ENCODE peak calls at places on chromosomes 1 and 21, in nine cellular contexts. A is Peyer's patch, N is cardiac muscle cell, L is fibroblast of lung, I is lung, W is aorta, P is trophoblast cell, T is left ventricle myocardium inferior, Z is brain microvascular endothelial cell. V is an unnamed sample.

GRCh38 chr21:19433623-19434022 is 1030.0 kb upstream of the TMPRSS15 start:
- DNase-seq in T (no peak), L (no peak), W (no peak), Z (no peak), I (no peak), P (no peak), A (no peak), N (no peak), V (no peak)

GRCh38 chr21:27024316-27024715 is 57.4 kb upstream of the ADAMTS5 start:
- DNase-seq in T (no peak), Z (peak), N (peak), P (peak), I (no peak), L (peak), W (no peak), A (no peak), V (no peak)

GRCh38 chr1:248816042-248816851 is 9.5 kb downstream of the SH3BP5L start:
- DNase-seq in Z (no peak), N (no peak), L (no peak), I (no peak), A (no peak), P (no peak), W (no peak), T (no peak), V (no peak)

GRCh38 chr1:114155756-114156155 is 2.1 kb upstream of the SYT6 start:
- DNase-seq in T (no peak), N (no peak), Z (no peak), I (no peak), W (no peak), P (no peak), L (no peak), A (no peak), V (no peak)

GRCh38 chr1:114154963-114155322 is 1.3 kb upstream of the SYT6 start:
- DNase-seq in N (peak), L (peak), W (no peak), Z (no peak), P (peak), T (no peak), A (no peak), I (no peak), V (no peak)

GRCh38 chr1:167723707-167724323 is 2.0 kb downstream of the MPZL1 start:
- DNase-seq in L (no peak), W (no peak), N (no peak), A (no peak), Z (no peak), I (no peak), P (no peak), T (no peak), V (no peak)

GRCh38 chr1:91718368-91718767 is 167.6 kb downstream of the TGFBR3 start:
- DNase-seq in W (no peak), T (no peak), Z (no peak), N (no peak), L (no peak), P (no peak), A (no peak), I (no peak), V (no peak)

GRCh38 chr1:29650041-29650400 is 413.7 kb downstream of the PTPRU start:
- DNase-seq in W (no peak), T (no peak), A (peak), I (no peak), N (no peak), L (no peak), Z (no peak), P (no peak), V (no peak)

GRCh38 chr1:25731626-25732370 is 68.2 kb upstream of the SELENON start:
- DNase-seq in I (no peak), T (no peak), W (peak), P (no peak), L (no peak), N (no peak), A (no peak), Z (no peak), V (no peak)

GRCh38 chr1:204495078-204495753 is 611 bp upstream of the PIK3C2B start:
- DNase-seq in Z (no peak), A (no peak), P (peak), W (no peak), N (no peak), L (no peak), I (no peak), T (no peak), V (no peak)

GRCh38 chr1:177278626-177279390 is 108.0 kb downstream of the BRINP2 start:
- DNase-seq in I (no peak), A (no peak), P (no peak), T (no peak), Z (peak), N (peak), W (no peak), L (peak), V (no peak)

GRCh38 chr1:177282976-177283375 is 112.2 kb downstream of the BRINP2 start:
- DNase-seq in I (no peak), T (no peak), P (peak), N (no peak), A (no peak), Z (no peak), L (no peak), W (no peak), V (no peak)

GRCh38 chr1:177283380-177283779 is 112.6 kb downstream of the BRINP2 start:
- DNase-seq in Z (no peak), L (no peak), P (no peak), I (no peak), W (no peak), A (no peak), T (no peak), N (no peak), V (no peak)

GRCh38 chr1:177286396-177286795 is 115.6 kb downstream of the BRINP2 start:
- DNase-seq in I (no peak), A (no peak), L (peak), P (no peak), N (peak), W (no peak), T (no peak), Z (no peak), V (no peak)

DNA sequence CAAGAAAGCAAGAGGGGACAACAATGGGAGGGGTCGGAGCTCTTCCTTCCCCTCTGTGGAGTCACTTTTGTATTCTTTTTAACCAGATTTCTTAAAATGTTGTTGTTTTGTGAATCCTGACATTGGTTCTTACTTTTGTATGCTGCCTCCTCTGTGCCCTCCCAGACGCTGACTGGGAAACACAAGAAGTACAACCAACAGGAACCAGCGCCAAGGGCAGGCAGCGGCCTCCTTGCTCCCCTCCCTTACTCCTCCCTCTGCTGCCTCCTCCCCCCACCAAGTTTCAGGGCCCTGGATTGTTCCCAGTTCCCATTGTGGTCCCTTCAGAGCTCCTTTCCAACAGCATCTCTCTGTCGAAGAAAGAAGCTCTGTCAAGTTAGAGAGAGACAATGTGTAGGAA is 111.1 kb downstream of the BRINP2 start:
- DNase-seq in L (no peak), A (no peak), T (no peak), W (no peak), I (no peak), N (no peak), P (no peak), Z (no peak), V (no peak)
- H3K27ac ChIP-seq in L (no peak), A (no peak), T (no peak), W (no peak), I (no peak), N (no peak), P (no peak), Z (no peak), V (no peak)

GRCh38 chr1:151972533-151973270 is 21.0 kb downstream of the S100A10 start:
- DNase-seq in N (peak), I (no peak), Z (peak), A (no peak), W (no peak), T (no peak), P (peak), L (peak), V (no peak)
- H3K27ac ChIP-seq in N (no peak), I (no peak), Z (no peak), A (peak), W (no peak), T (no peak), P (peak), L (no peak), V (no peak)

GRCh38 chr1:231028676-231029075 is 11.4 kb downstream of the FAM89A start:
- DNase-seq in L (no peak), I (no peak), N (no peak), A (no peak), W (no peak), P (peak), T (no peak), Z (no peak), V (no peak)
- H3K27ac ChIP-seq in L (no peak), I (no peak), N (no peak), A (no peak), W (no peak), P (no peak), T (peak), Z (no peak), V (no peak)

GRCh38 chr1:2400950-2401649 is 9.5 kb downstream of the RER1 start:
- DNase-seq in T (no peak), P (no peak), Z (no peak), L (peak), W (no peak), N (no peak), A (no peak), I (no peak), V (no peak)
- H3K27ac ChIP-seq in T (no peak), P (no peak), Z (no peak), L (no peak), W (no peak), N (no peak), A (no peak), I (no peak), V (no peak)

DNA sequence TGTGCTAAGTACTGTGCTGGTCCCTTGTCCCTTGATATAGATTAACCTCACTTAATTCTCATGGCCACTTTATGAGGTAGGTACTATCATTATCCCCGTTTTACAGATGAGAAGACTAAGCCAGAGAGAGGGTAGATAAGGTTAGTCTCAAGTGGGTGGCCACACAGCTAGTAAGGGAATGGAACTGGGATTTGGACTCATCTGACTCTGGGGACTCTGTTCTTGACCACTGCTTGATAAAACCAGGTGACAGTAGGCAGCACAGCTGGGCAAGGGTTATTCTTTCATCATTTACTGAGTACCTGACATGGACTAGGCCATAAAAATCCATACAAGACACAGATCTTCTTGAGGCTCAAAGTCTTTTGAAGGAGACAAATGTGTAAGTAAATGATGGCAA is 37.2 kb upstream of the PPP2R5A start:
- DNase-seq in W (no peak), P (no peak), L (no peak), Z (no peak), I (no peak), T (no peak), N (no peak), A (no peak), V (no peak)
- H3K27ac ChIP-seq in W (no peak), P (no peak), L (no peak), Z (no peak), I (no peak), T (peak), N (no peak), A (no peak), V (no peak)

DNA sequence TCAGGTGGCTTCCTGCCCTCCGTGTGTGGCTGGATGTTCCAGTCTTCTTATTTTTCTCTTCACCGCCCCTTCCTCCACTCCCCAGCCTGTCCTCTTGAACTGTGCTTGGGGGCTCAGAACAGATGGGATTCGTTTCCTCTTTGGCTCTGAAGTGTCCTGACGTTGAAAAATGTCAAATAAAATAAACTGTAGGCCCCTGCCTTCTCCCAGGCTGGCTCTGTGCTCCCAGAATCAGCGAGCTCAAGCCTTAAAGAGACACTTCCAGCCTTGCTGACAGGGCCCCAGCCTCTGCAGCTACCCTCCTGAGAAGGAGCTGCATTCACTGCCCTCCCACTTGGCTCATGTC is 104.2 kb upstream of the IPO9 start:
- DNase-seq in T (no peak), Z (no peak), L (peak), I (no peak), A (no peak), W (no peak), N (peak), P (no peak), V (no peak)
- H3K27ac ChIP-seq in T (peak), Z (no peak), L (peak), I (peak), A (peak), W (no peak), N (peak), P (no peak), V (no peak)

GRCh38 chr1:6165027-6165426 is 15.1 kb downstream of the CHD5 start:
- DNase-seq in L (no peak), I (no peak), A (no peak), T (no peak), Z (no peak), P (no peak), N (no peak), W (no peak), V (no peak)

GRCh38 chr1:6163973-6164617 is 16.0 kb downstream of the CHD5 start:
- DNase-seq in P (no peak), L (no peak), T (no peak), W (no peak), Z (no peak), I (no peak), A (no peak), N (no peak), V (no peak)

GRCh38 chr1:6162773-6163172 is 17.3 kb downstream of the CHD5 start:
- DNase-seq in A (no peak), I (no peak), N (no peak), P (no peak), L (no peak), Z (no peak), T (no peak), W (no peak), V (no peak)

GRCh38 chr1:6163191-6163972 is 16.7 kb downstream of the CHD5 start:
- DNase-seq in I (no peak), T (no peak), Z (no peak), W (no peak), P (no peak), A (no peak), N (no peak), L (no peak), V (no peak)

DNA sequence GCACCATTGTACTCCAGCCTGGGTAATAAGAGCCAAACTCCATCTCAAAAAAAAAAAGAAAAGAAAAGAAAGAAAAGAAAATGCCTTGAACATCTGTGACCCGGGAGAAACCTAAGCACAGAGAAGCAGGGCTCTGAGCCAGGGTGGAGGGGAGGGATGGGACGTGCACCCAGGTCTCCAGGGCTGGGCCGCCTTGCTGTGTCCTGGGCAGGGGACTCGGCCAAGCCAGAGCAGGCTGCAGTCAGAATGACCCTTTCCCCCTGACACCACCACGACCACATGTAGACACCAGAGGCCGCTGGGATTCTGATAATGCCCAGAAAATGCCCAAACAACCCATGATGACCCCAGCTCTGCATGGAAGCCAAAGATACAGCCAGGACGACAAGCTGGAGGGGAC is 17.8 kb downstream of the CHD5 start:
- DNase-seq in Z (no peak), W (no peak), L (no peak), I (no peak), T (no peak), N (no peak), P (no peak), A (no peak), V (no peak)
- H3K27ac ChIP-seq in Z (no peak), W (no peak), L (no peak), I (no peak), T (no peak), N (no peak), P (no peak), A (no peak), V (no peak)

DNA sequence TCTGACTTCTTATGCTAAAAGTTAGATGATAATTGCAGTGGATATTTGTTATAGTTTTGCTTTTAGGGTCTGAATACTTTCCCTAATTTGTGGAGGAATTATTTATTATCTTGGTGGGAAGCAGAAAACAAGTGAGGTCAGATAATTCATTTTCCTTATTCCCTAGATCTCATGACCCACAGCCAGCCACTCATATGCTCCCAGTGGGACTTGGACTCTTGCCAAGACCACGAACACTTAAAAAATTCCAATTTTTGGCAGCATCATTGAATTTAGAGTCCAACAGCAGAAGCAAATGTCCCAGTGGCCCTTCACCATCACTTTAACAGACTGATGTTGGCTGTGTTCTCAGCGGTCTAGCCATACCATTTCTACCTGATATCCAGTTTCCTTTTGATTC is 204.2 kb downstream of the HMCN1 start:
- DNase-seq in I (no peak), A (no peak), L (peak), P (no peak), N (peak), T (no peak), W (no peak), Z (no peak), V (no peak)
- H3K27ac ChIP-seq in I (no peak), A (no peak), L (no peak), P (no peak), N (no peak), T (peak), W (no peak), Z (no peak), V (no peak)

GRCh38 chr1:178543291-178543609 is 30.3 kb downstream of the TEX35 start:
- DNase-seq in L (no peak), T (no peak), N (no peak), P (no peak), Z (no peak), W (no peak), I (no peak), A (no peak), V (no peak)
- H3K27ac ChIP-seq in L (peak), T (peak), N (peak), P (peak), Z (no peak), W (no peak), I (no peak), A (peak), V (no peak)